ENCODE peak calls at places on chromosomes 5 and 9, in five cellular contexts. One of them, this sample, is unnamed.

GRCh38 chr5:77806213-77806843 is 30.2 kb upstream of the TBCA start:
- DNase-seq in ovary: no peak
- DNase-seq in NCI-H2227 treated with DMSO at 0.1 percent for 48 hours: no peak
- DNase-seq in heart left ventricle: no peak
- DNase-seq in HTR-8/SVneo: no peak
- DNase-seq in this sample: no peak

GRCh38 chr5:177431317-177432142 is 5.1 kb downstream of the GRK6 start:
- DNase-seq in ovary: peak; percentile 24
- DNase-seq in NCI-H2227 treated with DMSO at 0.1 percent for 48 hours: no peak
- DNase-seq in heart left ventricle: peak; percentile 80
- DNase-seq in HTR-8/SVneo: no peak
- DNase-seq in this sample: no peak

GRCh38 chr5:112628219-112628618 is 109.5 kb upstream of the APC start:
- DNase-seq in ovary: no peak
- DNase-seq in NCI-H2227 treated with DMSO at 0.1 percent for 48 hours: peak; percentile 90
- DNase-seq in heart left ventricle: no peak
- DNase-seq in HTR-8/SVneo: no peak
- DNase-seq in this sample: no peak

GRCh38 chr9:131240047-131240921 is 36.0 kb downstream of the FAM78A start:
- DNase-seq in ovary: no peak
- DNase-seq in NCI-H2227 treated with DMSO at 0.1 percent for 48 hours: no peak
- DNase-seq in heart left ventricle: no peak
- DNase-seq in HTR-8/SVneo: no peak
- DNase-seq in this sample: no peak

GRCh38 chr5:160968480-160968879 is 116.5 kb upstream of the ATP10B start:
- DNase-seq in ovary: no peak
- DNase-seq in NCI-H2227 treated with DMSO at 0.1 percent for 48 hours: no peak
- DNase-seq in heart left ventricle: no peak
- DNase-seq in HTR-8/SVneo: no peak
- DNase-seq in this sample: no peak

GRCh38 chr5:141485305-141486055 is 650 bp downstream of the PCDHGC4 start:
- DNase-seq in ovary: no peak
- DNase-seq in NCI-H2227 treated with DMSO at 0.1 percent for 48 hours: no peak
- DNase-seq in heart left ventricle: no peak
- DNase-seq in HTR-8/SVneo: no peak
- DNase-seq in this sample: no peak

GRCh38 chr5:154467655-154468354 is 10.2 kb downstream of the HAND1 start:
- DNase-seq in ovary: peak; percentile 74
- DNase-seq in NCI-H2227 treated with DMSO at 0.1 percent for 48 hours: peak; percentile 28
- DNase-seq in heart left ventricle: peak; percentile 85
- DNase-seq in HTR-8/SVneo: peak; percentile 86
- DNase-seq in this sample: peak; percentile 77

GRCh38 chr5:10528056-10528816 is 35.6 kb upstream of the ANKRD33B start:
- DNase-seq in ovary: no peak
- DNase-seq in NCI-H2227 treated with DMSO at 0.1 percent for 48 hours: no peak
- DNase-seq in heart left ventricle: no peak
- DNase-seq in HTR-8/SVneo: peak; percentile 94
- DNase-seq in this sample: no peak

GRCh38 chr9:106039151-106039935 is 345.0 kb downstream of the TMEM38B start:
- DNase-seq in ovary: no peak
- DNase-seq in NCI-H2227 treated with DMSO at 0.1 percent for 48 hours: no peak
- DNase-seq in heart left ventricle: no peak
- DNase-seq in HTR-8/SVneo: no peak
- DNase-seq in this sample: no peak

GRCh38 chr9:25602366-25603044 is 75.7 kb downstream of the TUSC1 start:
- DNase-seq in ovary: no peak
- DNase-seq in NCI-H2227 treated with DMSO at 0.1 percent for 48 hours: no peak
- DNase-seq in heart left ventricle: no peak
- DNase-seq in HTR-8/SVneo: no peak
- DNase-seq in this sample: no peak

GRCh38 chr5:174526177-174526576 is 198.2 kb upstream of the MSX2 start:
- DNase-seq in ovary: no peak
- DNase-seq in NCI-H2227 treated with DMSO at 0.1 percent for 48 hours: no peak
- DNase-seq in heart left ventricle: no peak
- DNase-seq in HTR-8/SVneo: no peak
- DNase-seq in this sample: no peak

This sample was measured in adrenal gland.